ENCODE peak calls at places on chromosomes 5 and 9, in nine cellular contexts. One of them, this sample, is unnamed.
A peak's percentile ranks its signal among the peaks of the same experiment; 100 is the strongest.

GRCh38 chr5:178544166-178544834 is 45.9 kb downstream of the COL23A1 start:
- ATAC-seq in pancreas: no peak
- ATAC-seq in Right ventricle myocardium inferior: peak; percentile 81
- ATAC-seq in activated CD8-positive, alpha-beta memory T cell treated with anti-CD3 and anti-CD28 coated beads, Interleukin-2, amount 10 ng/mL, durations not matched to agents 7 days and 5 days: no peak
- ATAC-seq in left colon: no peak
- ATAC-seq in stimulated activated naive CD8-positive, alpha-beta T cell treated with anti-CD3 and anti-CD28 coated beads, Interleukin-15, amount 100 ng/mL, for 72 hours: no peak
- ATAC-seq in activated CD4-positive, alpha-beta T cell treated with anti-CD3 and anti-CD28 coated beads for 36 hours: no peak
- ATAC-seq in natural killer cell: no peak
- ATAC-seq in gastroesophageal sphincter: no peak
- ATAC-seq in this sample: no peak

GRCh38 chr5:135715267-135716050 is 119.0 kb upstream of the SLC25A48 start:
- ATAC-seq in pancreas: peak; percentile 31
- ATAC-seq in activated CD8-positive, alpha-beta memory T cell treated with anti-CD3 and anti-CD28 coated beads, Interleukin-2, amount 10 ng/mL, durations not matched to agents 7 days and 5 days: no peak
- ATAC-seq in natural killer cell: no peak
- ATAC-seq in stimulated activated naive CD8-positive, alpha-beta T cell treated with anti-CD3 and anti-CD28 coated beads, Interleukin-15, amount 100 ng/mL, for 72 hours: no peak
- ATAC-seq in Right ventricle myocardium inferior: no peak
- ATAC-seq in gastroesophageal sphincter: no peak
- ATAC-seq in activated CD4-positive, alpha-beta T cell treated with anti-CD3 and anti-CD28 coated beads for 36 hours: no peak
- ATAC-seq in left colon: peak; percentile 84
- ATAC-seq in this sample: no peak

GRCh38 chr9:34987160-34988040 is 2.1 kb upstream of the DNAJB5 start:
- ATAC-seq in left colon: no peak
- ATAC-seq in activated CD8-positive, alpha-beta memory T cell treated with anti-CD3 and anti-CD28 coated beads, Interleukin-2, amount 10 ng/mL, durations not matched to agents 7 days and 5 days: no peak
- ATAC-seq in gastroesophageal sphincter: no peak
- ATAC-seq in Right ventricle myocardium inferior: no peak
- ATAC-seq in stimulated activated naive CD8-positive, alpha-beta T cell treated with anti-CD3 and anti-CD28 coated beads, Interleukin-15, amount 100 ng/mL, for 72 hours: no peak
- ATAC-seq in natural killer cell: no peak
- ATAC-seq in activated CD4-positive, alpha-beta T cell treated with anti-CD3 and anti-CD28 coated beads for 36 hours: no peak
- ATAC-seq in pancreas: no peak
- ATAC-seq in this sample: no peak

GRCh38 chr5:179794575-179794974 is 789 bp downstream of the LTC4S start:
- ATAC-seq in natural killer cell: no peak
- ATAC-seq in pancreas: no peak
- ATAC-seq in activated CD4-positive, alpha-beta T cell treated with anti-CD3 and anti-CD28 coated beads for 36 hours: no peak
- ATAC-seq in left colon: no peak
- ATAC-seq in stimulated activated naive CD8-positive, alpha-beta T cell treated with anti-CD3 and anti-CD28 coated beads, Interleukin-15, amount 100 ng/mL, for 72 hours: no peak
- ATAC-seq in Right ventricle myocardium inferior: no peak
- ATAC-seq in gastroesophageal sphincter: no peak
- ATAC-seq in activated CD8-positive, alpha-beta memory T cell treated with anti-CD3 and anti-CD28 coated beads, Interleukin-2, amount 10 ng/mL, durations not matched to agents 7 days and 5 days: no peak
- ATAC-seq in this sample: no peak

GRCh38 chr9:86714976-86715375 is 232.3 kb downstream of the GAS1 start:
- ATAC-seq in pancreas: no peak
- ATAC-seq in stimulated activated naive CD8-positive, alpha-beta T cell treated with anti-CD3 and anti-CD28 coated beads, Interleukin-15, amount 100 ng/mL, for 72 hours: no peak
- ATAC-seq in gastroesophageal sphincter: peak; percentile 84
- ATAC-seq in natural killer cell: no peak
- ATAC-seq in activated CD8-positive, alpha-beta memory T cell treated with anti-CD3 and anti-CD28 coated beads, Interleukin-2, amount 10 ng/mL, durations not matched to agents 7 days and 5 days: no peak
- ATAC-seq in left colon: no peak
- ATAC-seq in activated CD4-positive, alpha-beta T cell treated with anti-CD3 and anti-CD28 coated beads for 36 hours: no peak
- ATAC-seq in Right ventricle myocardium inferior: peak; percentile 35
- ATAC-seq in this sample: no peak

GRCh38 chr5:37637165-37637845 is 202.5 kb downstream of the GDNF start:
- ATAC-seq in left colon: no peak
- ATAC-seq in stimulated activated naive CD8-positive, alpha-beta T cell treated with anti-CD3 and anti-CD28 coated beads, Interleukin-15, amount 100 ng/mL, for 72 hours: no peak
- ATAC-seq in activated CD4-positive, alpha-beta T cell treated with anti-CD3 and anti-CD28 coated beads for 36 hours: no peak
- ATAC-seq in Right ventricle myocardium inferior: no peak
- ATAC-seq in natural killer cell: no peak
- ATAC-seq in gastroesophageal sphincter: no peak
- ATAC-seq in pancreas: no peak
- ATAC-seq in activated CD8-positive, alpha-beta memory T cell treated with anti-CD3 and anti-CD28 coated beads, Interleukin-2, amount 10 ng/mL, durations not matched to agents 7 days and 5 days: no peak
- ATAC-seq in this sample: no peak

GRCh38 chr5:79526928-79527327 is 13.0 kb upstream of the HOMER1 start:
- ATAC-seq in gastroesophageal sphincter: no peak
- ATAC-seq in Right ventricle myocardium inferior: no peak
- ATAC-seq in activated CD4-positive, alpha-beta T cell treated with anti-CD3 and anti-CD28 coated beads for 36 hours: no peak
- ATAC-seq in natural killer cell: no peak
- ATAC-seq in pancreas: no peak
- ATAC-seq in activated CD8-positive, alpha-beta memory T cell treated with anti-CD3 and anti-CD28 coated beads, Interleukin-2, amount 10 ng/mL, durations not matched to agents 7 days and 5 days: no peak
- ATAC-seq in stimulated activated naive CD8-positive, alpha-beta T cell treated with anti-CD3 and anti-CD28 coated beads, Interleukin-15, amount 100 ng/mL, for 72 hours: no peak
- ATAC-seq in left colon: no peak
- ATAC-seq in this sample: no peak

GRCh38 chr5:43210570-43210969 is 18.5 kb downstream of the NIM1K start:
- ATAC-seq in activated CD4-positive, alpha-beta T cell treated with anti-CD3 and anti-CD28 coated beads for 36 hours: no peak
- ATAC-seq in pancreas: no peak
- ATAC-seq in gastroesophageal sphincter: no peak
- ATAC-seq in activated CD8-positive, alpha-beta memory T cell treated with anti-CD3 and anti-CD28 coated beads, Interleukin-2, amount 10 ng/mL, durations not matched to agents 7 days and 5 days: no peak
- ATAC-seq in Right ventricle myocardium inferior: no peak
- ATAC-seq in stimulated activated naive CD8-positive, alpha-beta T cell treated with anti-CD3 and anti-CD28 coated beads, Interleukin-15, amount 100 ng/mL, for 72 hours: no peak
- ATAC-seq in left colon: no peak
- ATAC-seq in natural killer cell: no peak
- ATAC-seq in this sample: no peak

GRCh38 chr9:5466776-5467175 is 16.4 kb downstream of the CD274 start:
- ATAC-seq in natural killer cell: no peak
- ATAC-seq in activated CD4-positive, alpha-beta T cell treated with anti-CD3 and anti-CD28 coated beads for 36 hours: no peak
- ATAC-seq in left colon: no peak
- ATAC-seq in gastroesophageal sphincter: no peak
- ATAC-seq in activated CD8-positive, alpha-beta memory T cell treated with anti-CD3 and anti-CD28 coated beads, Interleukin-2, amount 10 ng/mL, durations not matched to agents 7 days and 5 days: no peak
- ATAC-seq in Right ventricle myocardium inferior: no peak
- ATAC-seq in pancreas: no peak
- ATAC-seq in stimulated activated naive CD8-positive, alpha-beta T cell treated with anti-CD3 and anti-CD28 coated beads, Interleukin-15, amount 100 ng/mL, for 72 hours: no peak
- ATAC-seq in this sample: no peak

GRCh38 chr5:124232517-124232916 is 513.9 kb downstream of the ZNF608 start:
- ATAC-seq in stimulated activated naive CD8-positive, alpha-beta T cell treated with anti-CD3 and anti-CD28 coated beads, Interleukin-15, amount 100 ng/mL, for 72 hours: no peak
- ATAC-seq in gastroesophageal sphincter: no peak
- ATAC-seq in activated CD4-positive, alpha-beta T cell treated with anti-CD3 and anti-CD28 coated beads for 36 hours: no peak
- ATAC-seq in pancreas: no peak
- ATAC-seq in natural killer cell: no peak
- ATAC-seq in activated CD8-positive, alpha-beta memory T cell treated with anti-CD3 and anti-CD28 coated beads, Interleukin-2, amount 10 ng/mL, durations not matched to agents 7 days and 5 days: no peak
- ATAC-seq in Right ventricle myocardium inferior: no peak
- ATAC-seq in left colon: no peak
- ATAC-seq in this sample: no peak

GRCh38 chr5:159629158-159629557 is 287.1 kb upstream of the ADRA1B start:
- ATAC-seq in gastroesophageal sphincter: no peak
- ATAC-seq in Right ventricle myocardium inferior: no peak
- ATAC-seq in pancreas: no peak
- ATAC-seq in stimulated activated naive CD8-positive, alpha-beta T cell treated with anti-CD3 and anti-CD28 coated beads, Interleukin-15, amount 100 ng/mL, for 72 hours: no peak
- ATAC-seq in activated CD8-positive, alpha-beta memory T cell treated with anti-CD3 and anti-CD28 coated beads, Interleukin-2, amount 10 ng/mL, durations not matched to agents 7 days and 5 days: no peak
- ATAC-seq in natural killer cell: no peak
- ATAC-seq in activated CD4-positive, alpha-beta T cell treated with anti-CD3 and anti-CD28 coated beads for 36 hours: no peak
- ATAC-seq in left colon: no peak
- ATAC-seq in this sample: no peak

GRCh38 chr9:115032300-115032699 is 85.7 kb downstream of the TNC start:
- ATAC-seq in pancreas: no peak
- ATAC-seq in left colon: no peak
- ATAC-seq in natural killer cell: no peak
- ATAC-seq in activated CD4-positive, alpha-beta T cell treated with anti-CD3 and anti-CD28 coated beads for 36 hours: no peak
- ATAC-seq in stimulated activated naive CD8-positive, alpha-beta T cell treated with anti-CD3 and anti-CD28 coated beads, Interleukin-15, amount 100 ng/mL, for 72 hours: no peak
- ATAC-seq in Right ventricle myocardium inferior: no peak
- ATAC-seq in activated CD8-positive, alpha-beta memory T cell treated with anti-CD3 and anti-CD28 coated beads, Interleukin-2, amount 10 ng/mL, durations not matched to agents 7 days and 5 days: no peak
- ATAC-seq in gastroesophageal sphincter: no peak
- ATAC-seq in this sample: no peak

GRCh38 chr9:119302988-119303698 is 66.1 kb downstream of the BRINP1 start:
- ATAC-seq in activated CD4-positive, alpha-beta T cell treated with anti-CD3 and anti-CD28 coated beads for 36 hours: no peak
- ATAC-seq in Right ventricle myocardium inferior: no peak
- ATAC-seq in natural killer cell: no peak
- ATAC-seq in pancreas: no peak
- ATAC-seq in gastroesophageal sphincter: no peak
- ATAC-seq in activated CD8-positive, alpha-beta memory T cell treated with anti-CD3 and anti-CD28 coated beads, Interleukin-2, amount 10 ng/mL, durations not matched to agents 7 days and 5 days: no peak
- ATAC-seq in stimulated activated naive CD8-positive, alpha-beta T cell treated with anti-CD3 and anti-CD28 coated beads, Interleukin-15, amount 100 ng/mL, for 72 hours: no peak
- ATAC-seq in left colon: no peak
- ATAC-seq in this sample: no peak

GRCh38 chr9:20562051-20562450 is 60.2 kb downstream of the MLLT3 start:
- ATAC-seq in Right ventricle myocardium inferior: no peak
- ATAC-seq in gastroesophageal sphincter: no peak
- ATAC-seq in natural killer cell: no peak
- ATAC-seq in activated CD4-positive, alpha-beta T cell treated with anti-CD3 and anti-CD28 coated beads for 36 hours: peak; percentile 68
- ATAC-seq in activated CD8-positive, alpha-beta memory T cell treated with anti-CD3 and anti-CD28 coated beads, Interleukin-2, amount 10 ng/mL, durations not matched to agents 7 days and 5 days: peak; percentile 84
- ATAC-seq in stimulated activated naive CD8-positive, alpha-beta T cell treated with anti-CD3 and anti-CD28 coated beads, Interleukin-15, amount 100 ng/mL, for 72 hours: peak; percentile 84
- ATAC-seq in pancreas: no peak
- ATAC-seq in left colon: no peak
- ATAC-seq in this sample: peak; percentile 76

GRCh38 chr5:154860765-154861164 is 2.3 kb downstream of the CNOT8 start:
- ATAC-seq in activated CD8-positive, alpha-beta memory T cell treated with anti-CD3 and anti-CD28 coated beads, Interleukin-2, amount 10 ng/mL, durations not matched to agents 7 days and 5 days: no peak
- ATAC-seq in activated CD4-positive, alpha-beta T cell treated with anti-CD3 and anti-CD28 coated beads for 36 hours: no peak
- ATAC-seq in natural killer cell: no peak
- ATAC-seq in gastroesophageal sphincter: no peak
- ATAC-seq in stimulated activated naive CD8-positive, alpha-beta T cell treated with anti-CD3 and anti-CD28 coated beads, Interleukin-15, amount 100 ng/mL, for 72 hours: no peak
- ATAC-seq in Right ventricle myocardium inferior: no peak
- ATAC-seq in pancreas: no peak
- ATAC-seq in left colon: no peak
- ATAC-seq in this sample: no peak

GRCh38 chr5:146006470-146006869 is 70.1 kb downstream of the SH3RF2 start:
- ATAC-seq in pancreas: peak; percentile 64
- ATAC-seq in gastroesophageal sphincter: no peak
- ATAC-seq in stimulated activated naive CD8-positive, alpha-beta T cell treated with anti-CD3 and anti-CD28 coated beads, Interleukin-15, amount 100 ng/mL, for 72 hours: no peak
- ATAC-seq in activated CD4-positive, alpha-beta T cell treated with anti-CD3 and anti-CD28 coated beads for 36 hours: no peak
- ATAC-seq in activated CD8-positive, alpha-beta memory T cell treated with anti-CD3 and anti-CD28 coated beads, Interleukin-2, amount 10 ng/mL, durations not matched to agents 7 days and 5 days: no peak
- ATAC-seq in Right ventricle myocardium inferior: peak; percentile 44
- ATAC-seq in natural killer cell: no peak
- ATAC-seq in left colon: peak; percentile 53
- ATAC-seq in this sample: no peak

GRCh38 chr5:81751836-81752643 is 1.1 kb upstream of the SSBP2 start:
- ATAC-seq in gastroesophageal sphincter: peak; percentile 0
- ATAC-seq in left colon: no peak
- ATAC-seq in activated CD8-positive, alpha-beta memory T cell treated with anti-CD3 and anti-CD28 coated beads, Interleukin-2, amount 10 ng/mL, durations not matched to agents 7 days and 5 days: no peak
- ATAC-seq in natural killer cell: no peak
- ATAC-seq in pancreas: no peak
- ATAC-seq in Right ventricle myocardium inferior: no peak
- ATAC-seq in activated CD4-positive, alpha-beta T cell treated with anti-CD3 and anti-CD28 coated beads for 36 hours: no peak
- ATAC-seq in stimulated activated naive CD8-positive, alpha-beta T cell treated with anti-CD3 and anti-CD28 coated beads, Interleukin-15, amount 100 ng/mL, for 72 hours: no peak
- ATAC-seq in this sample: no peak

GRCh38 chr5:124059200-124059599 is 547.2 kb downstream of the CSNK1G3 start:
- ATAC-seq in activated CD8-positive, alpha-beta memory T cell treated with anti-CD3 and anti-CD28 coated beads, Interleukin-2, amount 10 ng/mL, durations not matched to agents 7 days and 5 days: no peak
- ATAC-seq in gastroesophageal sphincter: no peak
- ATAC-seq in Right ventricle myocardium inferior: no peak
- ATAC-seq in stimulated activated naive CD8-positive, alpha-beta T cell treated with anti-CD3 and anti-CD28 coated beads, Interleukin-15, amount 100 ng/mL, for 72 hours: no peak
- ATAC-seq in activated CD4-positive, alpha-beta T cell treated with anti-CD3 and anti-CD28 coated beads for 36 hours: no peak
- ATAC-seq in natural killer cell: no peak
- ATAC-seq in left colon: no peak
- ATAC-seq in pancreas: no peak
- ATAC-seq in this sample: no peak

GRCh38 chr5:6736106-6736505 is 22.9 kb downstream of the TENT4A start:
- ATAC-seq in pancreas: peak; percentile 53
- ATAC-seq in stimulated activated naive CD8-positive, alpha-beta T cell treated with anti-CD3 and anti-CD28 coated beads, Interleukin-15, amount 100 ng/mL, for 72 hours: no peak
- ATAC-seq in left colon: peak; percentile 28
- ATAC-seq in gastroesophageal sphincter: no peak
- ATAC-seq in natural killer cell: no peak
- ATAC-seq in Right ventricle myocardium inferior: peak; percentile 23
- ATAC-seq in activated CD4-positive, alpha-beta T cell treated with anti-CD3 and anti-CD28 coated beads for 36 hours: no peak
- ATAC-seq in activated CD8-positive, alpha-beta memory T cell treated with anti-CD3 and anti-CD28 coated beads, Interleukin-2, amount 10 ng/mL, durations not matched to agents 7 days and 5 days: no peak
- ATAC-seq in this sample: no peak

GRCh38 chr5:9498541-9499497 is 47.1 kb downstream of the SEMA5A start:
- ATAC-seq in left colon: no peak
- ATAC-seq in stimulated activated naive CD8-positive, alpha-beta T cell treated with anti-CD3 and anti-CD28 coated beads, Interleukin-15, amount 100 ng/mL, for 72 hours: no peak
- ATAC-seq in activated CD4-positive, alpha-beta T cell treated with anti-CD3 and anti-CD28 coated beads for 36 hours: no peak
- ATAC-seq in gastroesophageal sphincter: no peak
- ATAC-seq in Right ventricle myocardium inferior: no peak
- ATAC-seq in pancreas: peak; percentile 87
- ATAC-seq in activated CD8-positive, alpha-beta memory T cell treated with anti-CD3 and anti-CD28 coated beads, Interleukin-2, amount 10 ng/mL, durations not matched to agents 7 days and 5 days: no peak
- ATAC-seq in natural killer cell: no peak
- ATAC-seq in this sample: no peak

GRCh38 chr5:113804943-113805342 is 291.4 kb downstream of the YTHDC2 start:
- ATAC-seq in pancreas: no peak
- ATAC-seq in gastroesophageal sphincter: no peak
- ATAC-seq in activated CD4-positive, alpha-beta T cell treated with anti-CD3 and anti-CD28 coated beads for 36 hours: no peak
- ATAC-seq in activated CD8-positive, alpha-beta memory T cell treated with anti-CD3 and anti-CD28 coated beads, Interleukin-2, amount 10 ng/mL, durations not matched to agents 7 days and 5 days: no peak
- ATAC-seq in left colon: no peak
- ATAC-seq in natural killer cell: no peak
- ATAC-seq in stimulated activated naive CD8-positive, alpha-beta T cell treated with anti-CD3 and anti-CD28 coated beads, Interleukin-15, amount 100 ng/mL, for 72 hours: no peak
- ATAC-seq in Right ventricle myocardium inferior: no peak
- ATAC-seq in this sample: no peak

GRCh38 chr5:82312373-82312856 is 34.3 kb upstream of the RPS23 start:
- ATAC-seq in natural killer cell: no peak
- ATAC-seq in activated CD8-positive, alpha-beta memory T cell treated with anti-CD3 and anti-CD28 coated beads, Interleukin-2, amount 10 ng/mL, durations not matched to agents 7 days and 5 days: peak; percentile 42
- ATAC-seq in gastroesophageal sphincter: peak; percentile 53
- ATAC-seq in Right ventricle myocardium inferior: peak; percentile 86
- ATAC-seq in left colon: peak; percentile 76
- ATAC-seq in activated CD4-positive, alpha-beta T cell treated with anti-CD3 and anti-CD28 coated beads for 36 hours: peak; percentile 61
- ATAC-seq in stimulated activated naive CD8-positive, alpha-beta T cell treated with anti-CD3 and anti-CD28 coated beads, Interleukin-15, amount 100 ng/mL, for 72 hours: no peak
- ATAC-seq in pancreas: peak; percentile 59
- ATAC-seq in this sample: peak; percentile 49

GRCh38 chr5:65334077-65334476 is 147.6 kb downstream of the ADAMTS6 start:
- ATAC-seq in stimulated activated naive CD8-positive, alpha-beta T cell treated with anti-CD3 and anti-CD28 coated beads, Interleukin-15, amount 100 ng/mL, for 72 hours: no peak
- ATAC-seq in pancreas: peak; percentile 82
- ATAC-seq in left colon: peak; percentile 66
- ATAC-seq in natural killer cell: no peak
- ATAC-seq in gastroesophageal sphincter: no peak
- ATAC-seq in activated CD8-positive, alpha-beta memory T cell treated with anti-CD3 and anti-CD28 coated beads, Interleukin-2, amount 10 ng/mL, durations not matched to agents 7 days and 5 days: no peak
- ATAC-seq in Right ventricle myocardium inferior: no peak
- ATAC-seq in activated CD4-positive, alpha-beta T cell treated with anti-CD3 and anti-CD28 coated beads for 36 hours: no peak
- ATAC-seq in this sample: no peak

GRCh38 chr9:89770779-89771178 is 166.0 kb downstream of the GADD45G start:
- ATAC-seq in pancreas: peak; percentile 48
- ATAC-seq in Right ventricle myocardium inferior: peak; percentile 64
- ATAC-seq in left colon: no peak
- ATAC-seq in gastroesophageal sphincter: no peak
- ATAC-seq in activated CD4-positive, alpha-beta T cell treated with anti-CD3 and anti-CD28 coated beads for 36 hours: no peak
- ATAC-seq in natural killer cell: no peak
- ATAC-seq in stimulated activated naive CD8-positive, alpha-beta T cell treated with anti-CD3 and anti-CD28 coated beads, Interleukin-15, amount 100 ng/mL, for 72 hours: no peak
- ATAC-seq in activated CD8-positive, alpha-beta memory T cell treated with anti-CD3 and anti-CD28 coated beads, Interleukin-2, amount 10 ng/mL, durations not matched to agents 7 days and 5 days: no peak
- ATAC-seq in this sample: no peak

GRCh38 chr9:120783611-120784047 is 9.6 kb downstream of the FBXW2 start:
- ATAC-seq in activated CD4-positive, alpha-beta T cell treated with anti-CD3 and anti-CD28 coated beads for 36 hours: no peak
- ATAC-seq in pancreas: peak; percentile 45
- ATAC-seq in stimulated activated naive CD8-positive, alpha-beta T cell treated with anti-CD3 and anti-CD28 coated beads, Interleukin-15, amount 100 ng/mL, for 72 hours: no peak
- ATAC-seq in activated CD8-positive, alpha-beta memory T cell treated with anti-CD3 and anti-CD28 coated beads, Interleukin-2, amount 10 ng/mL, durations not matched to agents 7 days and 5 days: no peak
- ATAC-seq in Right ventricle myocardium inferior: no peak
- ATAC-seq in left colon: no peak
- ATAC-seq in natural killer cell: no peak
- ATAC-seq in gastroesophageal sphincter: peak; percentile 65
- ATAC-seq in this sample: no peak

GRCh38 chr9:2053883-2054845 is 39.0 kb downstream of the SMARCA2 start:
- ATAC-seq in gastroesophageal sphincter: peak; percentile 82
- ATAC-seq in stimulated activated naive CD8-positive, alpha-beta T cell treated with anti-CD3 and anti-CD28 coated beads, Interleukin-15, amount 100 ng/mL, for 72 hours: peak; percentile 95
- ATAC-seq in activated CD4-positive, alpha-beta T cell treated with anti-CD3 and anti-CD28 coated beads for 36 hours: peak; percentile 91
- ATAC-seq in left colon: peak; percentile 37
- ATAC-seq in pancreas: peak; percentile 63
- ATAC-seq in natural killer cell: peak; percentile 96
- ATAC-seq in Right ventricle myocardium inferior: peak; percentile 28
- ATAC-seq in activated CD8-positive, alpha-beta memory T cell treated with anti-CD3 and anti-CD28 coated beads, Interleukin-2, amount 10 ng/mL, durations not matched to agents 7 days and 5 days: peak; percentile 96
- ATAC-seq in this sample: peak; percentile 86

GRCh38 chr9:78011037-78011436 is 20.6 kb downstream of the GNAQ start:
- ATAC-seq in activated CD8-positive, alpha-beta memory T cell treated with anti-CD3 and anti-CD28 coated beads, Interleukin-2, amount 10 ng/mL, durations not matched to agents 7 days and 5 days: no peak
- ATAC-seq in Right ventricle myocardium inferior: peak; percentile 57
- ATAC-seq in stimulated activated naive CD8-positive, alpha-beta T cell treated with anti-CD3 and anti-CD28 coated beads, Interleukin-15, amount 100 ng/mL, for 72 hours: no peak
- ATAC-seq in activated CD4-positive, alpha-beta T cell treated with anti-CD3 and anti-CD28 coated beads for 36 hours: peak; percentile 45
- ATAC-seq in pancreas: peak; percentile 52
- ATAC-seq in gastroesophageal sphincter: no peak
- ATAC-seq in natural killer cell: no peak
- ATAC-seq in left colon: peak; percentile 89
- ATAC-seq in this sample: no peak

GRCh38 chr9:109769250-109769649 is 10.7 kb upstream of the PALM2AKAP2 start:
- ATAC-seq in Right ventricle myocardium inferior: peak; percentile 46
- ATAC-seq in gastroesophageal sphincter: no peak
- ATAC-seq in left colon: no peak
- ATAC-seq in natural killer cell: no peak
- ATAC-seq in activated CD4-positive, alpha-beta T cell treated with anti-CD3 and anti-CD28 coated beads for 36 hours: no peak
- ATAC-seq in activated CD8-positive, alpha-beta memory T cell treated with anti-CD3 and anti-CD28 coated beads, Interleukin-2, amount 10 ng/mL, durations not matched to agents 7 days and 5 days: no peak
- ATAC-seq in pancreas: no peak
- ATAC-seq in stimulated activated naive CD8-positive, alpha-beta T cell treated with anti-CD3 and anti-CD28 coated beads, Interleukin-15, amount 100 ng/mL, for 72 hours: no peak
- ATAC-seq in this sample: no peak

GRCh38 chr5:91381134-91381773 is 1.9 kb downstream of the ARRDC3 start:
- ATAC-seq in pancreas: no peak
- ATAC-seq in gastroesophageal sphincter: no peak
- ATAC-seq in stimulated activated naive CD8-positive, alpha-beta T cell treated with anti-CD3 and anti-CD28 coated beads, Interleukin-15, amount 100 ng/mL, for 72 hours: no peak
- ATAC-seq in Right ventricle myocardium inferior: no peak
- ATAC-seq in natural killer cell: no peak
- ATAC-seq in activated CD8-positive, alpha-beta memory T cell treated with anti-CD3 and anti-CD28 coated beads, Interleukin-2, amount 10 ng/mL, durations not matched to agents 7 days and 5 days: no peak
- ATAC-seq in activated CD4-positive, alpha-beta T cell treated with anti-CD3 and anti-CD28 coated beads for 36 hours: no peak
- ATAC-seq in left colon: no peak
- ATAC-seq in this sample: no peak

GRCh38 chr5:132446621-132447020 is 44.0 kb downstream of the IRF1 start:
- ATAC-seq in natural killer cell: no peak
- ATAC-seq in activated CD4-positive, alpha-beta T cell treated with anti-CD3 and anti-CD28 coated beads for 36 hours: no peak
- ATAC-seq in pancreas: peak; percentile 95
- ATAC-seq in activated CD8-positive, alpha-beta memory T cell treated with anti-CD3 and anti-CD28 coated beads, Interleukin-2, amount 10 ng/mL, durations not matched to agents 7 days and 5 days: no peak
- ATAC-seq in Right ventricle myocardium inferior: peak; percentile 90
- ATAC-seq in stimulated activated naive CD8-positive, alpha-beta T cell treated with anti-CD3 and anti-CD28 coated beads, Interleukin-15, amount 100 ng/mL, for 72 hours: no peak
- ATAC-seq in gastroesophageal sphincter: peak; percentile 87
- ATAC-seq in left colon: peak; percentile 60
- ATAC-seq in this sample: peak; percentile 38

GRCh38 chr5:35859101-35859661 is 2.5 kb downstream of the IL7R start:
- ATAC-seq in natural killer cell: peak; percentile 8
- ATAC-seq in gastroesophageal sphincter: no peak
- ATAC-seq in activated CD8-positive, alpha-beta memory T cell treated with anti-CD3 and anti-CD28 coated beads, Interleukin-2, amount 10 ng/mL, durations not matched to agents 7 days and 5 days: peak; percentile 17
- ATAC-seq in pancreas: no peak
- ATAC-seq in left colon: no peak
- ATAC-seq in activated CD4-positive, alpha-beta T cell treated with anti-CD3 and anti-CD28 coated beads for 36 hours: peak; percentile 4
- ATAC-seq in stimulated activated naive CD8-positive, alpha-beta T cell treated with anti-CD3 and anti-CD28 coated beads, Interleukin-15, amount 100 ng/mL, for 72 hours: peak; percentile 17
- ATAC-seq in Right ventricle myocardium inferior: no peak
- ATAC-seq in this sample: peak; percentile 15

This sample was measured in activated T-helper 17 cell treated with anti-CD3 and anti-CD28 coated beads, Interleukin-2, amount 50 U/mL, for 72 hours.